ENCODE peak calls at places on chromosomes 4 and X, in ten cellular contexts. U is HTR-8/SVneo; M is naive thymus-derived CD4-positive, alpha-beta T cell; Z is coronary artery; R is cortex of kidney; G is astrocyte of the spinal cord; V is BE2C; A is HFFc6; J is H54; C is H4. P is an unnamed sample.

GRCh38 chr4:147596377-147596776 is 20.8 kb upstream of the TMEM184C start:
- DNase-seq in Z (no peak), J (no peak), M (no peak), R (no peak), V (no peak), U (no peak), C (no peak), G (peak), A (peak), P (no peak)

GRCh38 chr4:147108409-147108808 is 162.7 kb upstream of the TTC29 start:
- DNase-seq in M (no peak), V (no peak), G (no peak), A (peak), R (no peak), U (no peak), C (no peak), Z (no peak), J (no peak), P (no peak)

GRCh38 chrX:4764888-4765287 is 1051.4 kb upstream of the PRKX start:
- DNase-seq in C (peak), A (no peak), G (peak), J (no peak), M (no peak), U (no peak), V (no peak), Z (no peak), R (no peak), P (no peak)

GRCh38 chr4:88828846-88829245 is 131.2 kb upstream of the NAP1L5 start:
- DNase-seq in R (no peak), J (no peak), C (no peak), M (no peak), G (no peak), U (no peak), A (no peak), V (no peak), Z (no peak), P (no peak)

GRCh38 chr4:42633605-42634388 is 23.1 kb downstream of the ATP8A1 start:
- DNase-seq in G (no peak), A (no peak), M (no peak), V (no peak), C (no peak), J (no peak), U (no peak), Z (no peak), R (no peak), P (no peak)

GRCh38 chrX:17860811-17861495 is at the start of gene RAI2:
- DNase-seq in G (no peak), Z (no peak), A (no peak), U (no peak), R (no peak), C (no peak), M (peak), J (no peak), V (peak), P (no peak)

GRCh38 chr4:159222158-159222557 is 119.3 kb downstream of the RAPGEF2 start:
- DNase-seq in U (no peak), R (no peak), J (no peak), A (no peak), M (no peak), Z (no peak), G (no peak), C (no peak), V (no peak), P (no peak)

GRCh38 chr4:4334798-4335520 is 44.9 kb downstream of the ZBTB49 start:
- DNase-seq in R (no peak), M (peak), J (no peak), G (peak), C (peak), U (peak), V (peak), A (peak), Z (no peak), P (peak)